ENCODE peak calls at places on chromosome 16, in four cellular contexts. V, H, S and A are unnamed samples.

GRCh38 chr16:23384878-23385277 is 68.1 kb downstream of the COG7 start:
- DNase-seq in S (peak; percentile 26), V (no peak), H (no peak), A (no peak)

GRCh38 chr16:12420661-12421209 is 383.0 kb downstream of the CPPED1 start:
- DNase-seq in S (no peak), V (no peak), H (no peak), A (no peak)

GRCh38 chr16:70430667-70431536 is 8.0 kb downstream of the ST3GAL2 start:
- DNase-seq in S (peak; percentile 97), V (no peak), H (peak; percentile 84), A (peak; percentile 83)

GRCh38 chr16:79037429-79038373 is 562.8 kb downstream of the MAF start:
- DNase-seq in S (no peak), H (no peak), V (no peak), A (no peak)

GRCh38 chr16:4987580-4988374 is 29.6 kb downstream of the SEC14L5 start:
- DNase-seq in S (no peak), V (peak; percentile 73), H (no peak), A (no peak)

GRCh38 chr16:84724619-84725307 is 25.0 kb downstream of the USP10 start:
- DNase-seq in V (no peak), H (no peak), S (peak; percentile 58), A (peak; percentile 48)

GRCh38 chr16:66486773-66487579 is 59.9 kb downstream of the BEAN1 start:
- DNase-seq in V (peak; percentile 48), H (no peak), S (no peak), A (no peak)

GRCh38 chr16:80198265-80198994 is 342.4 kb upstream of the DYNLRB2 start:
- DNase-seq in S (no peak), V (no peak), H (no peak), A (no peak)

GRCh38 chr16:51813609-51814008 is 662.5 kb upstream of the SALL1 start:
- DNase-seq in H (no peak), V (no peak), S (no peak), A (no peak)

GRCh38 chr16:74698220-74698619 is 2.4 kb downstream of the MLKL start:
- DNase-seq in V (no peak), H (no peak), S (peak; percentile 45), A (peak; percentile 57)

GRCh38 chr16:49620158-49620867 is 235.6 kb downstream of the ZNF423 start:
- DNase-seq in S (no peak), H (no peak), V (peak; percentile 88), A (no peak)

GRCh38 chr16:2586241-2586640 is 48.4 kb downstream of the PDPK1 start:
- DNase-seq in V (peak; percentile 51), H (no peak), S (no peak), A (peak; percentile 48)

GRCh38 chr16:49410226-49410625 is 36.6 kb downstream of the C16orf78 start:
- DNase-seq in H (no peak), V (no peak), S (no peak), A (no peak)

GRCh38 chr16:28623172-28623711 is 13.4 kb upstream of the SULT1A1 start:
- DNase-seq in H (peak; percentile 74), S (peak; percentile 39), V (no peak), A (peak; percentile 37)

GRCh38 chr16:22291860-22292692 is 5.1 kb upstream of the POLR3E start:
- DNase-seq in H (no peak), S (no peak), V (no peak), A (no peak)

GRCh38 chr16:22117666-22118065 is 25.3 kb downstream of the VWA3A start:
- DNase-seq in H (no peak), S (no peak), V (peak; percentile 31), A (no peak)

GRCh38 chr16:22077700-22078313 is 14.5 kb upstream of the VWA3A start:
- DNase-seq in S (peak; percentile 77), V (peak; percentile 69), H (peak; percentile 39), A (peak; percentile 65)

GRCh38 chr16:14300631-14301149 is 229.6 kb downstream of the MRTFB start:
- DNase-seq in V (peak; percentile 85), S (peak; percentile 88), H (peak; percentile 53), A (peak; percentile 79)

GRCh38 chr16:83059237-83059636 is 432.5 kb downstream of the CDH13 start:
- DNase-seq in S (no peak), V (no peak), H (no peak), A (no peak)

GRCh38 chr16:54453863-54454262 is 167.3 kb upstream of the IRX3 start:
- DNase-seq in S (no peak), H (no peak), V (no peak), A (no peak)

GRCh38 chr16:54407596-54407995 is 121.0 kb upstream of the IRX3 start:
- DNase-seq in H (no peak), S (no peak), V (no peak), A (no peak)

GRCh38 chr16:86681440-86681838 is 103.1 kb downstream of the FOXL1 start:
- DNase-seq in H (no peak), S (no peak), V (no peak), A (no peak)

GRCh38 chr16:27311449-27311831 is 2.3 kb upstream of the IL4R start:
- DNase-seq in S (no peak), H (no peak), V (peak; percentile 36), A (no peak)

GRCh38 chr16:86566601-86566965 is at the start of gene FOXC2:
- DNase-seq in V (peak; percentile 75), H (no peak), S (no peak), A (no peak)

GRCh38 chr16:53771655-53772497 is 67.9 kb downstream of the FTO start:
- DNase-seq in S (no peak), H (no peak), V (no peak), A (no peak)

GRCh38 chr16:78045865-78046581 is 23.7 kb downstream of the CLEC3A start:
- DNase-seq in H (peak; percentile 32), S (peak; percentile 45), V (peak; percentile 16), A (peak; percentile 70)

GRCh38 chr16:50881953-50882352 is 140.1 kb downstream of the CYLD start:
- DNase-seq in H (no peak), S (no peak), V (no peak), A (no peak)

GRCh38 chr16:76866994-76867393 is 324.0 kb upstream of the MON1B start:
- DNase-seq in S (no peak), V (no peak), H (no peak), A (no peak)

GRCh38 chr16:30972872-30973271 is 12.1 kb upstream of the HSD3B7 start:
- DNase-seq in H (no peak), S (no peak), V (no peak), A (no peak)

GRCh38 chr16:85592700-85593502 is 20.2 kb upstream of the GSE1 start:
- DNase-seq in V (no peak), H (no peak), S (no peak), A (no peak)

GRCh38 chr16:53773150-53773846 is 69.3 kb downstream of the FTO start:
- DNase-seq in H (no peak), V (peak; percentile 52), S (peak; percentile 28), A (peak; percentile 27)

GRCh38 chr16:20051611-20052010 is 22.1 kb downstream of the GPR139 start:
- DNase-seq in H (no peak), V (no peak), S (no peak), A (no peak)

GRCh38 chr16:69937465-69937951 is 13.6 kb upstream of the CLEC18A start:
- DNase-seq in V (peak; percentile 65), H (no peak), S (no peak), A (no peak)

GRCh38 chr16:75580-76501 is 2.2 kb upstream of the MPG start:
- DNase-seq in S (no peak), V (peak; percentile 63), H (no peak), A (no peak)
- TF ChIP-seq CTCF in S (no peak), V (peak; percentile 27), H (no peak), A (no peak)

GRCh38 chr16:10080031-10080772 is 102.0 kb downstream of the GRIN2A start:
- DNase-seq in H (no peak), V (peak; percentile 24), S (no peak), A (no peak)

GRCh38 chr16:10081201-10081940 is 100.9 kb downstream of the GRIN2A start:
- DNase-seq in S (no peak), V (no peak), H (no peak), A (no peak)

GRCh38 chr16:10076037-10076436 is 106.2 kb downstream of the GRIN2A start:
- DNase-seq in V (no peak), H (no peak), S (no peak), A (no peak)

GRCh38 chr16:10077861-10078260 is 104.4 kb downstream of the GRIN2A start:
- DNase-seq in V (no peak), S (no peak), H (no peak), A (no peak)

GRCh38 chr16:10078541-10078949 is 103.7 kb downstream of the GRIN2A start:
- DNase-seq in V (peak; percentile 6), S (no peak), H (no peak), A (no peak)
- TF ChIP-seq CTCF in V (no peak), S (no peak), H (no peak), A (no peak)

GRCh38 chr16:88373927-88374492 is 8.7 kb upstream of the ZNF469 start:
- DNase-seq in V (no peak), H (no peak), S (no peak), A (no peak)
- TF ChIP-seq CTCF in V (no peak), H (no peak), S (no peak), A (no peak)

DNA sequence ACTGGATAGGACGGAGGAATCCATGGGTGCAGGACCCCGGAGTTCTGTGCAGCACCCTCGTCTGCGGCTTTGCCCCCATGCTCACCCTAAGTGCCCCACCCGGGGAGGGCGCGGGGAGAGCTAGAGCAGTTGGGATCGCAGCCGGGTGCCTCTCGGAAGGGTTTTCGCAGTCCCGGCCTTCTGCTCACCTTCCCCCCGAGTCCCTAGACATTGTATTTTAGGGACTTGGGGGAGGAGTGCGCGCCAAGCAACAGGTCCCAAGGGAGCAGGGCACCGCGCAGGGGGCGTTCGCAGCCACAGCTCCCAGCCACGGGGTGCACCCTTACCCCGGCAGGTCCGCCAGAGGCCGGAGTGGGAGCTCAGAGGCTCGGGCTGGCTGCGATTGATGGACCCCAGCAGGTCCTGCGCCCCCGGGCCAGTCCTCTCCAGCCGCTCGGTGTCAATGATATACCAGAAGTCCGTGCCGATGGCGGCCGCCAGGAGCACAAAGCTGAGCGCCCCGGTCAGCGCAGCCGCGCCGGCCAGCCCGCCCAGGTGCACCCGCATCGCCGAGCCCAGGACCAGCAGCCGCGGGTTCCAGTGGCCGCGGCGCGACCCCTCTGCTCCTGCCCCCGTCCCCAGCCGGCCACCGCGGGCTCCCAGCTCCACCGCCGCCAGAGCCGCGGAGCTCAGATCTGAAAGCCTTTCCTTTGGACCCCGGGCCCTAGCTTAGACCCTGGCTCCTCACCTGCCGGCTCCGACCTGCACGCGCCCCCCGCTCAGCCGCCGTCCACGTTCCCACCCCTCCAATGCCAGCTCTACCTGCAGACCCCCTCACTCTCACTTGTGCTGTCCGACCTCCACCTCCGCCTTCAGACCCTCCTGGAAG is 784 bp downstream of the TMEM114 start:
- DNase-seq in H (no peak), V (peak; percentile 76), S (no peak), A (peak; percentile 37)
- TF ChIP-seq CTCF in H (no peak), V (no peak), S (no peak), A (no peak)

GRCh38 chr16:68328860-68329370 is 18.1 kb downstream of the PRMT7 start:
- DNase-seq in H (no peak), V (no peak), S (no peak), A (no peak)
- TF ChIP-seq CTCF in H (no peak), V (no peak), S (no peak), A (no peak)

GRCh38 chr16:57391308-57391699 is 13.3 kb upstream of the CCL17 start:
- DNase-seq in V (no peak), H (no peak), S (no peak), A (no peak)

GRCh38 chr16:57390635-57391307 is 13.8 kb upstream of the CCL17 start:
- DNase-seq in H (no peak), S (no peak), V (no peak), A (no peak)

GRCh38 chr16:57394444-57394843 is 10.1 kb upstream of the CCL17 start:
- DNase-seq in S (no peak), H (no peak), V (no peak), A (no peak)

GRCh38 chr16:57391708-57392107 is 12.9 kb upstream of the CCL17 start:
- DNase-seq in V (no peak), S (no peak), H (no peak), A (no peak)

GRCh38 chr16:57392694-57393093 is 11.9 kb upstream of the CCL17 start:
- DNase-seq in S (no peak), V (no peak), H (no peak), A (no peak)
- TF ChIP-seq CTCF in S (no peak), V (no peak), H (no peak), A (no peak)